ENCODE peak calls at places on chromosomes 5 and 9, in ten cellular contexts. One of them, this sample, is unnamed.

GRCh38 chr5:14281746-14282181 is 138.6 kb downstream of the TRIO start:
- DNase-seq in NCI-H1048: no peak
- DNase-seq in amygdala: no peak
- DNase-seq in brain microvascular endothelial cell: no peak
- DNase-seq in heart left ventricle: no peak
- DNase-seq in MCF 10A: no peak
- DNase-seq in GM03348: no peak
- DNase-seq in stimulated activated CD4-positive, alpha-beta T cell treated with anti-CD3 and anti-CD28 coated beads, Interleukin-2, amount 100 ng/mL, for 24 hours: peak; percentile 8
- DNase-seq in AG04450: no peak
- DNase-seq in AG04449: no peak
- DNase-seq in this sample: no peak

GRCh38 chr5:66553368-66553912 is 42.8 kb upstream of the MAST4 start:
- DNase-seq in amygdala: no peak
- DNase-seq in NCI-H1048: no peak
- DNase-seq in GM03348: no peak
- DNase-seq in AG04450: no peak
- DNase-seq in MCF 10A: no peak
- DNase-seq in brain microvascular endothelial cell: no peak
- DNase-seq in heart left ventricle: no peak
- DNase-seq in stimulated activated CD4-positive, alpha-beta T cell treated with anti-CD3 and anti-CD28 coated beads, Interleukin-2, amount 100 ng/mL, for 24 hours: no peak
- DNase-seq in AG04449: no peak
- DNase-seq in this sample: no peak

GRCh38 chr5:172849636-172850453 is 15.8 kb downstream of the ERGIC1 start:
- DNase-seq in brain microvascular endothelial cell: no peak
- DNase-seq in MCF 10A: peak; percentile 68
- DNase-seq in NCI-H1048: no peak
- DNase-seq in GM03348: no peak
- DNase-seq in amygdala: no peak
- DNase-seq in AG04450: no peak
- DNase-seq in stimulated activated CD4-positive, alpha-beta T cell treated with anti-CD3 and anti-CD28 coated beads, Interleukin-2, amount 100 ng/mL, for 24 hours: no peak
- DNase-seq in heart left ventricle: no peak
- DNase-seq in AG04449: no peak
- DNase-seq in this sample: no peak

GRCh38 chr5:93584531-93585053 is 1.6 kb downstream of the NR2F1 start:
- DNase-seq in AG04449: no peak
- DNase-seq in amygdala: no peak
- DNase-seq in MCF 10A: no peak
- DNase-seq in GM03348: no peak
- DNase-seq in NCI-H1048: no peak
- DNase-seq in heart left ventricle: no peak
- DNase-seq in stimulated activated CD4-positive, alpha-beta T cell treated with anti-CD3 and anti-CD28 coated beads, Interleukin-2, amount 100 ng/mL, for 24 hours: no peak
- DNase-seq in AG04450: no peak
- DNase-seq in brain microvascular endothelial cell: no peak
- DNase-seq in this sample: no peak

GRCh38 chr9:21326526-21327139 is 8.6 kb downstream of the KLHL9 start:
- DNase-seq in NCI-H1048: no peak
- DNase-seq in AG04449: no peak
- DNase-seq in AG04450: no peak
- DNase-seq in heart left ventricle: no peak
- DNase-seq in stimulated activated CD4-positive, alpha-beta T cell treated with anti-CD3 and anti-CD28 coated beads, Interleukin-2, amount 100 ng/mL, for 24 hours: no peak
- DNase-seq in brain microvascular endothelial cell: no peak
- DNase-seq in MCF 10A: peak; percentile 30
- DNase-seq in amygdala: no peak
- DNase-seq in GM03348: peak; percentile 38
- DNase-seq in this sample: no peak

GRCh38 chr9:136981588-136982231 is 1.1 kb upstream of the LCNL1 start:
- DNase-seq in amygdala: peak; percentile 84
- DNase-seq in AG04450: no peak
- DNase-seq in NCI-H1048: no peak
- DNase-seq in stimulated activated CD4-positive, alpha-beta T cell treated with anti-CD3 and anti-CD28 coated beads, Interleukin-2, amount 100 ng/mL, for 24 hours: no peak
- DNase-seq in heart left ventricle: peak; percentile 85
- DNase-seq in MCF 10A: no peak
- DNase-seq in GM03348: no peak
- DNase-seq in brain microvascular endothelial cell: no peak
- DNase-seq in AG04449: no peak
- DNase-seq in this sample: no peak

GRCh38 chr5:170430871-170431437 is 41.8 kb upstream of the KCNMB1 start:
- DNase-seq in brain microvascular endothelial cell: no peak
- DNase-seq in AG04450: no peak
- DNase-seq in MCF 10A: no peak
- DNase-seq in amygdala: no peak
- DNase-seq in heart left ventricle: no peak
- DNase-seq in AG04449: no peak
- DNase-seq in NCI-H1048: no peak
- DNase-seq in stimulated activated CD4-positive, alpha-beta T cell treated with anti-CD3 and anti-CD28 coated beads, Interleukin-2, amount 100 ng/mL, for 24 hours: no peak
- DNase-seq in GM03348: peak; percentile 20
- DNase-seq in this sample: no peak

GRCh38 chr5:26700759-26701384 is 337.5 kb downstream of the CDH9 start:
- DNase-seq in amygdala: no peak
- DNase-seq in heart left ventricle: no peak
- DNase-seq in MCF 10A: peak; percentile 75
- DNase-seq in NCI-H1048: no peak
- DNase-seq in AG04450: no peak
- DNase-seq in brain microvascular endothelial cell: no peak
- DNase-seq in stimulated activated CD4-positive, alpha-beta T cell treated with anti-CD3 and anti-CD28 coated beads, Interleukin-2, amount 100 ng/mL, for 24 hours: peak; percentile 1
- DNase-seq in AG04449: no peak
- DNase-seq in GM03348: peak; percentile 16
- DNase-seq in this sample: peak; percentile 14

GRCh38 chr9:101639785-101640437 is 45.1 kb upstream of the PPP3R2 start:
- DNase-seq in stimulated activated CD4-positive, alpha-beta T cell treated with anti-CD3 and anti-CD28 coated beads, Interleukin-2, amount 100 ng/mL, for 24 hours: no peak
- DNase-seq in brain microvascular endothelial cell: peak; percentile 13
- DNase-seq in amygdala: no peak
- DNase-seq in MCF 10A: no peak
- DNase-seq in NCI-H1048: no peak
- DNase-seq in GM03348: no peak
- DNase-seq in heart left ventricle: no peak
- DNase-seq in AG04450: no peak
- DNase-seq in AG04449: no peak
- DNase-seq in this sample: peak; percentile 1

GRCh38 chr5:124825983-124826337 is 79.5 kb upstream of the ZNF608 start:
- DNase-seq in AG04450: no peak
- DNase-seq in heart left ventricle: no peak
- DNase-seq in AG04449: no peak
- DNase-seq in stimulated activated CD4-positive, alpha-beta T cell treated with anti-CD3 and anti-CD28 coated beads, Interleukin-2, amount 100 ng/mL, for 24 hours: no peak
- DNase-seq in MCF 10A: no peak
- DNase-seq in GM03348: no peak
- DNase-seq in amygdala: no peak
- DNase-seq in NCI-H1048: no peak
- DNase-seq in brain microvascular endothelial cell: no peak
- DNase-seq in this sample: no peak

GRCh38 chr5:137254695-137255094 is 244.4 kb downstream of the SPOCK1 start:
- DNase-seq in amygdala: peak; percentile 49
- DNase-seq in GM03348: no peak
- DNase-seq in AG04449: no peak
- DNase-seq in stimulated activated CD4-positive, alpha-beta T cell treated with anti-CD3 and anti-CD28 coated beads, Interleukin-2, amount 100 ng/mL, for 24 hours: no peak
- DNase-seq in brain microvascular endothelial cell: no peak
- DNase-seq in AG04450: no peak
- DNase-seq in MCF 10A: no peak
- DNase-seq in NCI-H1048: no peak
- DNase-seq in heart left ventricle: no peak
- DNase-seq in this sample: no peak

GRCh38 chr5:158869092-158869491 is 230.6 kb downstream of the EBF1 start:
- DNase-seq in MCF 10A: no peak
- DNase-seq in AG04450: no peak
- DNase-seq in AG04449: no peak
- DNase-seq in brain microvascular endothelial cell: no peak
- DNase-seq in GM03348: no peak
- DNase-seq in heart left ventricle: no peak
- DNase-seq in NCI-H1048: no peak
- DNase-seq in stimulated activated CD4-positive, alpha-beta T cell treated with anti-CD3 and anti-CD28 coated beads, Interleukin-2, amount 100 ng/mL, for 24 hours: no peak
- DNase-seq in amygdala: no peak
- DNase-seq in this sample: no peak

GRCh38 chr9:108664309-108665255 is 191.2 kb downstream of the ACTL7B start:
- DNase-seq in AG04449: no peak
- DNase-seq in NCI-H1048: no peak
- DNase-seq in GM03348: no peak
- DNase-seq in AG04450: no peak
- DNase-seq in MCF 10A: peak; percentile 34
- DNase-seq in brain microvascular endothelial cell: no peak
- DNase-seq in heart left ventricle: no peak
- DNase-seq in amygdala: no peak
- DNase-seq in stimulated activated CD4-positive, alpha-beta T cell treated with anti-CD3 and anti-CD28 coated beads, Interleukin-2, amount 100 ng/mL, for 24 hours: no peak
- DNase-seq in this sample: no peak

GRCh38 chr5:107294669-107295068 is 376.1 kb downstream of the EFNA5 start:
- DNase-seq in stimulated activated CD4-positive, alpha-beta T cell treated with anti-CD3 and anti-CD28 coated beads, Interleukin-2, amount 100 ng/mL, for 24 hours: no peak
- DNase-seq in AG04450: no peak
- DNase-seq in heart left ventricle: no peak
- DNase-seq in MCF 10A: no peak
- DNase-seq in brain microvascular endothelial cell: no peak
- DNase-seq in amygdala: no peak
- DNase-seq in GM03348: no peak
- DNase-seq in NCI-H1048: no peak
- DNase-seq in AG04449: no peak
- DNase-seq in this sample: no peak

GRCh38 chr5:131640043-131640856 is 5.2 kb upstream of the RAPGEF6 start:
- DNase-seq in stimulated activated CD4-positive, alpha-beta T cell treated with anti-CD3 and anti-CD28 coated beads, Interleukin-2, amount 100 ng/mL, for 24 hours: peak; percentile 58
- DNase-seq in AG04449: no peak
- DNase-seq in brain microvascular endothelial cell: peak; percentile 25
- DNase-seq in heart left ventricle: no peak
- DNase-seq in NCI-H1048: no peak
- DNase-seq in amygdala: no peak
- DNase-seq in MCF 10A: peak; percentile 32
- DNase-seq in GM03348: no peak
- DNase-seq in AG04450: no peak
- DNase-seq in this sample: no peak

GRCh38 chr9:32954642-32955041 is 46.8 kb downstream of the APTX start:
- DNase-seq in GM03348: peak; percentile 62
- DNase-seq in AG04449: peak; percentile 37
- DNase-seq in brain microvascular endothelial cell: no peak
- DNase-seq in amygdala: no peak
- DNase-seq in AG04450: no peak
- DNase-seq in NCI-H1048: no peak
- DNase-seq in stimulated activated CD4-positive, alpha-beta T cell treated with anti-CD3 and anti-CD28 coated beads, Interleukin-2, amount 100 ng/mL, for 24 hours: no peak
- DNase-seq in heart left ventricle: no peak
- DNase-seq in MCF 10A: peak; percentile 20
- DNase-seq in this sample: peak; percentile 32

GRCh38 chr5:179869101-179869500 is 10.5 kb upstream of the MRNIP start:
- DNase-seq in GM03348: no peak
- DNase-seq in AG04450: no peak
- DNase-seq in amygdala: no peak
- DNase-seq in AG04449: no peak
- DNase-seq in heart left ventricle: peak; percentile 60
- DNase-seq in stimulated activated CD4-positive, alpha-beta T cell treated with anti-CD3 and anti-CD28 coated beads, Interleukin-2, amount 100 ng/mL, for 24 hours: no peak
- DNase-seq in MCF 10A: no peak
- DNase-seq in brain microvascular endothelial cell: no peak
- DNase-seq in NCI-H1048: no peak
- DNase-seq in this sample: no peak

GRCh38 chr9:113160571-113160970 is 9.8 kb downstream of the SLC31A2 start:
- DNase-seq in AG04449: no peak
- DNase-seq in GM03348: no peak
- DNase-seq in MCF 10A: no peak
- DNase-seq in stimulated activated CD4-positive, alpha-beta T cell treated with anti-CD3 and anti-CD28 coated beads, Interleukin-2, amount 100 ng/mL, for 24 hours: no peak
- DNase-seq in AG04450: no peak
- DNase-seq in NCI-H1048: no peak
- DNase-seq in amygdala: no peak
- DNase-seq in heart left ventricle: no peak
- DNase-seq in brain microvascular endothelial cell: no peak
- DNase-seq in this sample: no peak

GRCh38 chr5:90434116-90434714 is 24.7 kb upstream of the CETN3 start:
- DNase-seq in amygdala: peak; percentile 11
- DNase-seq in AG04449: no peak
- DNase-seq in NCI-H1048: peak; percentile 24
- DNase-seq in heart left ventricle: no peak
- DNase-seq in brain microvascular endothelial cell: peak; percentile 47
- DNase-seq in AG04450: no peak
- DNase-seq in MCF 10A: peak; percentile 54
- DNase-seq in GM03348: peak; percentile 30
- DNase-seq in stimulated activated CD4-positive, alpha-beta T cell treated with anti-CD3 and anti-CD28 coated beads, Interleukin-2, amount 100 ng/mL, for 24 hours: peak; percentile 51
- DNase-seq in this sample: no peak

GRCh38 chr5:150245111-150245789 is 44.3 kb downstream of the CAMK2A start:
- DNase-seq in heart left ventricle: peak; percentile 82
- DNase-seq in amygdala: no peak
- DNase-seq in MCF 10A: peak; percentile 31
- DNase-seq in NCI-H1048: no peak
- DNase-seq in GM03348: peak; percentile 68
- DNase-seq in stimulated activated CD4-positive, alpha-beta T cell treated with anti-CD3 and anti-CD28 coated beads, Interleukin-2, amount 100 ng/mL, for 24 hours: no peak
- DNase-seq in AG04450: no peak
- DNase-seq in AG04449: no peak
- DNase-seq in brain microvascular endothelial cell: no peak
- DNase-seq in this sample: no peak

GRCh38 chr5:149636861-149637246 is 55.6 kb downstream of the ARHGEF37 start:
- DNase-seq in MCF 10A: peak; percentile 90
- DNase-seq in AG04450: peak; percentile 48
- DNase-seq in AG04449: no peak
- DNase-seq in brain microvascular endothelial cell: peak; percentile 66
- DNase-seq in NCI-H1048: peak; percentile 7
- DNase-seq in GM03348: peak; percentile 84
- DNase-seq in stimulated activated CD4-positive, alpha-beta T cell treated with anti-CD3 and anti-CD28 coated beads, Interleukin-2, amount 100 ng/mL, for 24 hours: peak; percentile 12
- DNase-seq in heart left ventricle: no peak
- DNase-seq in amygdala: peak; percentile 83
- DNase-seq in this sample: peak; percentile 23

GRCh38 chr9:93891050-93891449 is 64.1 kb downstream of the BARX1 start:
- DNase-seq in stimulated activated CD4-positive, alpha-beta T cell treated with anti-CD3 and anti-CD28 coated beads, Interleukin-2, amount 100 ng/mL, for 24 hours: no peak
- DNase-seq in heart left ventricle: no peak
- DNase-seq in MCF 10A: no peak
- DNase-seq in AG04450: no peak
- DNase-seq in brain microvascular endothelial cell: no peak
- DNase-seq in amygdala: no peak
- DNase-seq in NCI-H1048: no peak
- DNase-seq in AG04449: no peak
- DNase-seq in GM03348: no peak
- DNase-seq in this sample: no peak

GRCh38 chr9:23820731-23821399 is 5.2 kb downstream of the ELAVL2 start:
- DNase-seq in brain microvascular endothelial cell: no peak
- DNase-seq in heart left ventricle: no peak
- DNase-seq in MCF 10A: peak; percentile 18
- DNase-seq in NCI-H1048: no peak
- DNase-seq in AG04450: no peak
- DNase-seq in amygdala: peak; percentile 34
- DNase-seq in AG04449: no peak
- DNase-seq in GM03348: no peak
- DNase-seq in stimulated activated CD4-positive, alpha-beta T cell treated with anti-CD3 and anti-CD28 coated beads, Interleukin-2, amount 100 ng/mL, for 24 hours: no peak
- DNase-seq in this sample: no peak

GRCh38 chr9:93456504-93456903 is 3.1 kb upstream of the FAM120AOS start:
- DNase-seq in MCF 10A: no peak
- DNase-seq in NCI-H1048: no peak
- DNase-seq in brain microvascular endothelial cell: no peak
- DNase-seq in heart left ventricle: no peak
- DNase-seq in stimulated activated CD4-positive, alpha-beta T cell treated with anti-CD3 and anti-CD28 coated beads, Interleukin-2, amount 100 ng/mL, for 24 hours: no peak
- DNase-seq in AG04450: no peak
- DNase-seq in AG04449: no peak
- DNase-seq in GM03348: no peak
- DNase-seq in amygdala: no peak
- DNase-seq in this sample: no peak

GRCh38 chr5:37668524-37669047 is 171.3 kb downstream of the GDNF start:
- DNase-seq in MCF 10A: peak; percentile 94
- DNase-seq in heart left ventricle: peak; percentile 67
- DNase-seq in AG04449: peak; percentile 85
- DNase-seq in AG04450: peak; percentile 97
- DNase-seq in NCI-H1048: no peak
- DNase-seq in amygdala: no peak
- DNase-seq in GM03348: peak; percentile 83
- DNase-seq in stimulated activated CD4-positive, alpha-beta T cell treated with anti-CD3 and anti-CD28 coated beads, Interleukin-2, amount 100 ng/mL, for 24 hours: no peak
- DNase-seq in brain microvascular endothelial cell: peak; percentile 99
- DNase-seq in this sample: peak; percentile 99

GRCh38 chr5:147901555-147901954 is 4.8 kb downstream of the C5orf46 start:
- DNase-seq in MCF 10A: no peak
- DNase-seq in amygdala: no peak
- DNase-seq in AG04449: no peak
- DNase-seq in stimulated activated CD4-positive, alpha-beta T cell treated with anti-CD3 and anti-CD28 coated beads, Interleukin-2, amount 100 ng/mL, for 24 hours: no peak
- DNase-seq in NCI-H1048: no peak
- DNase-seq in GM03348: peak; percentile 4
- DNase-seq in brain microvascular endothelial cell: peak; percentile 69
- DNase-seq in AG04450: no peak
- DNase-seq in heart left ventricle: no peak
- DNase-seq in this sample: no peak

GRCh38 chr5:14109041-14109747 is 33.9 kb upstream of the TRIO start:
- DNase-seq in heart left ventricle: peak; percentile 30
- DNase-seq in stimulated activated CD4-positive, alpha-beta T cell treated with anti-CD3 and anti-CD28 coated beads, Interleukin-2, amount 100 ng/mL, for 24 hours: peak; percentile 37
- DNase-seq in AG04450: no peak
- DNase-seq in amygdala: no peak
- DNase-seq in AG04449: no peak
- DNase-seq in NCI-H1048: no peak
- DNase-seq in MCF 10A: peak; percentile 28
- DNase-seq in brain microvascular endothelial cell: peak; percentile 65
- DNase-seq in GM03348: peak; percentile 45
- DNase-seq in this sample: no peak

GRCh38 chr9:105401651-105402050 is 46.2 kb upstream of the FSD1L start:
- DNase-seq in amygdala: no peak
- DNase-seq in brain microvascular endothelial cell: peak; percentile 26
- DNase-seq in AG04449: no peak
- DNase-seq in NCI-H1048: no peak
- DNase-seq in stimulated activated CD4-positive, alpha-beta T cell treated with anti-CD3 and anti-CD28 coated beads, Interleukin-2, amount 100 ng/mL, for 24 hours: no peak
- DNase-seq in heart left ventricle: no peak
- DNase-seq in GM03348: peak; percentile 27
- DNase-seq in AG04450: no peak
- DNase-seq in MCF 10A: no peak
- DNase-seq in this sample: peak; percentile 42

This sample was measured in non-pigmented ciliary epithelial cell.